ENCODE peak calls at places on chromosomes 3 and 15, in four cellular contexts. One of them, this sample, is unnamed.

GRCh38 chr15:39645138-39645975 is 64.5 kb downstream of the THBS1 start:
- DNase-seq in BJ: no peak
- DNase-seq in ovary: no peak
- DNase-seq in PC-9: no peak
- DNase-seq in this sample: no peak

GRCh38 chr3:159866201-159866746 is 122.4 kb upstream of the IL12A start:
- DNase-seq in ovary: no peak
- DNase-seq in BJ: no peak
- DNase-seq in PC-9: no peak
- DNase-seq in this sample: no peak

GRCh38 chr15:63803106-63803886 is 30.5 kb downstream of the HERC1 start:
- DNase-seq in BJ: no peak
- DNase-seq in ovary: no peak
- DNase-seq in PC-9: no peak
- DNase-seq in this sample: no peak

GRCh38 chr15:53716909-53717878 is 42.3 kb downstream of the WDR72 start:
- DNase-seq in PC-9: no peak
- DNase-seq in BJ: no peak
- DNase-seq in ovary: no peak
- DNase-seq in this sample: peak; percentile 13

GRCh38 chr3:139832998-139833397 is 102.0 kb upstream of the CLSTN2 start:
- DNase-seq in ovary: no peak
- DNase-seq in PC-9: no peak
- DNase-seq in BJ: no peak
- DNase-seq in this sample: peak; percentile 15

GRCh38 chr3:105351821-105352220 is 14.9 kb upstream of the ALCAM start:
- DNase-seq in ovary: no peak
- DNase-seq in BJ: no peak
- DNase-seq in PC-9: peak; percentile 76
- DNase-seq in this sample: no peak

GRCh38 chr15:51736069-51736468 is 1.4 kb downstream of the LYSMD2 start:
- DNase-seq in ovary: no peak
- DNase-seq in PC-9: no peak
- DNase-seq in BJ: no peak
- DNase-seq in this sample: no peak

GRCh38 chr3:59016930-59017616 is 32.8 kb downstream of the CFAP20DC start:
- DNase-seq in PC-9: no peak
- DNase-seq in BJ: no peak
- DNase-seq in ovary: no peak
- DNase-seq in this sample: no peak

GRCh38 chr15:59313703-59314332 is 58.9 kb downstream of the MYO1E start:
- DNase-seq in ovary: peak; percentile 51
- DNase-seq in PC-9: peak; percentile 73
- DNase-seq in BJ: no peak
- DNase-seq in this sample: peak; percentile 73

GRCh38 chr15:44798815-44799214 is 62.5 kb downstream of the TRIM69 start:
- DNase-seq in BJ: no peak
- DNase-seq in PC-9: no peak
- DNase-seq in ovary: no peak
- DNase-seq in this sample: peak; percentile 30

GRCh38 chr15:95826831-95827230 is 503.7 kb upstream of the NR2F2 start:
- DNase-seq in PC-9: no peak
- DNase-seq in ovary: no peak
- DNase-seq in BJ: no peak
- DNase-seq in this sample: peak; percentile 17

GRCh38 chr15:41796457-41796856 is 22.2 kb downstream of the MAPKBP1 start:
- DNase-seq in ovary: no peak
- DNase-seq in PC-9: no peak
- DNase-seq in BJ: peak; percentile 81
- DNase-seq in this sample: peak; percentile 48

GRCh38 chr15:34616613-34617012 is 33.2 kb upstream of the GOLGA8B start:
- DNase-seq in BJ: no peak
- DNase-seq in PC-9: no peak
- DNase-seq in ovary: no peak
- DNase-seq in this sample: peak; percentile 31

GRCh38 chr3:17638351-17638750 is 104.1 kb downstream of the TBC1D5 start:
- DNase-seq in PC-9: no peak
- DNase-seq in ovary: no peak
- DNase-seq in BJ: no peak
- DNase-seq in this sample: no peak

GRCh38 chr15:75235760-75236729 is 22.1 kb upstream of the GOLGA6C start:
- DNase-seq in PC-9: peak; percentile 28
- DNase-seq in BJ: no peak
- DNase-seq in ovary: no peak
- DNase-seq in this sample: no peak

GRCh38 chr3:55818485-55818884 is 331.4 kb upstream of the WNT5A start:
- DNase-seq in ovary: no peak
- DNase-seq in BJ: no peak
- DNase-seq in PC-9: no peak
- DNase-seq in this sample: no peak

GRCh38 chr15:59349715-59350420 is 22.8 kb downstream of the MYO1E start:
- DNase-seq in PC-9: peak; percentile 91
- DNase-seq in BJ: peak; percentile 69
- DNase-seq in ovary: no peak
- DNase-seq in this sample: peak; percentile 76

GRCh38 chr3:47650294-47650693 is 71.6 kb upstream of the CSPG5 start:
- DNase-seq in ovary: no peak
- DNase-seq in BJ: no peak
- DNase-seq in PC-9: no peak
- DNase-seq in this sample: no peak

GRCh38 chr3:47643092-47643491 is 64.4 kb upstream of the CSPG5 start:
- DNase-seq in PC-9: no peak
- DNase-seq in BJ: no peak
- DNase-seq in ovary: no peak
- DNase-seq in this sample: no peak

GRCh38 chr3:47647550-47647949 is 68.9 kb upstream of the CSPG5 start:
- DNase-seq in BJ: no peak
- DNase-seq in ovary: no peak
- DNase-seq in PC-9: no peak
- DNase-seq in this sample: no peak

GRCh38 chr3:47645551-47645950 is 66.9 kb upstream of the CSPG5 start:
- DNase-seq in BJ: no peak
- DNase-seq in PC-9: peak; percentile 40
- DNase-seq in ovary: no peak
- DNase-seq in this sample: no peak

DNA sequence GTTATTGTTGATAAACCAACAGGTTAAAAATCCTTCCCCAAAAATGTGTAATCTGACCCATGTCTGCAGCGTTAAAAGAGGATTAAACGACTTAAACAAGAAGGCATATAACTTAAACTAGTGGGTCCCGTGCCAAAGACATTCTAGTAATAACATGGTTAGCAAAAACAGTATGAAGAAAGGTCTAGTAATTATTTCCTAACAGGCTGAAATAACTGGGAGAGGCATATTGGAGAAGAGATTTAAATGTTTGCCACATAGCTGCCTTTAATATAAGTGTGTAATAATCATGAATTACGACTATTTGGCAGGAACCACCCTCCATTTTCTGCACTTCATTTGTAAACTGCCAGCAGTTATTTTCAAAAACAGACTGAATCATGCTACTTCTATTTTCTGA is 67.7 kb upstream of the CSPG5 start:
- DNase-seq in PC-9: no peak
- DNase-seq in ovary: no peak
- DNase-seq in BJ: peak; percentile 31
- DNase-seq in this sample: no peak
- H3K4me3 ChIP-seq in PC-9: no peak overlapping the region
- H3K4me3 ChIP-seq in ovary: no peak overlapping the region
- H3K4me3 ChIP-seq in BJ: no peak overlapping the region
- H3K4me3 ChIP-seq in this sample: no peak overlapping the region

GRCh38 chr3:98735761-98736269 is 27.3 kb upstream of the ST3GAL6 start:
- DNase-seq in BJ: no peak
- DNase-seq in ovary: no peak
- DNase-seq in PC-9: no peak
- DNase-seq in this sample: no peak

GRCh38 chr3:98734311-98734710 is 28.8 kb upstream of the ST3GAL6 start:
- DNase-seq in ovary: no peak
- DNase-seq in BJ: no peak
- DNase-seq in PC-9: no peak
- DNase-seq in this sample: no peak

GRCh38 chr3:98735296-98735695 is 27.8 kb upstream of the ST3GAL6 start:
- DNase-seq in ovary: no peak
- DNase-seq in BJ: no peak
- DNase-seq in PC-9: no peak
- DNase-seq in this sample: no peak

GRCh38 chr3:98733778-98734281 is 29.3 kb upstream of the ST3GAL6 start:
- DNase-seq in ovary: no peak
- DNase-seq in PC-9: no peak
- DNase-seq in BJ: no peak
- DNase-seq in this sample: peak; percentile 27

GRCh38 chr3:98734737-98735136 is 28.4 kb upstream of the ST3GAL6 start:
- DNase-seq in BJ: no peak
- DNase-seq in ovary: no peak
- DNase-seq in PC-9: no peak
- DNase-seq in this sample: no peak
- H3K4me3 ChIP-seq in BJ: no peak overlapping the region
- H3K4me3 ChIP-seq in ovary: no peak overlapping the region
- H3K4me3 ChIP-seq in PC-9: no peak overlapping the region
- H3K4me3 ChIP-seq in this sample: no peak overlapping the region

DNA sequence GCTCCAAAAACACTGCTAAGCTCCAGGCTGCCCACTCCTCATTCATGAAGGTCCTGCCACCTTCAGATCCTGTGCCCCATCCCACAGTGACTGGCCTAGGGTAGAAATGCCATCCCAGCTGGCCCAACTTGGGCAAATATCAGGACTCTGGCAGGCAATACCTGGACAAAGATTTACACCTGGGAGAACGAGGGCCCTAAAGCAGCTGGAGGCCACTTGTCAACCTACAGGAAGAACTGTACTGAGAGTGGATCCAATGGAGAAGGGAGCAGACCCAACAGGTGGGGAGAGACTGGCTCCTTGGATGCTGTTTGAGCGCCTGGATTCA is 57.1 kb upstream of the GATA2 start:
- DNase-seq in PC-9: no peak
- DNase-seq in BJ: no peak
- DNase-seq in ovary: no peak
- DNase-seq in this sample: no peak
- H3K4me3 ChIP-seq in PC-9: no peak overlapping the region
- H3K4me3 ChIP-seq in BJ: no peak overlapping the region
- H3K4me3 ChIP-seq in ovary: no peak overlapping the region
- H3K4me3 ChIP-seq in this sample: no peak overlapping the region

GRCh38 chr15:37109151-37109912 is 9.0 kb upstream of the MEIS2 start:
- DNase-seq in PC-9: no peak
- DNase-seq in ovary: no peak
- DNase-seq in BJ: no peak
- DNase-seq in this sample: no peak
- H3K4me3 ChIP-seq in PC-9: no peak overlapping the region
- H3K4me3 ChIP-seq in ovary: peak overlapping the region; percentile 51
- H3K4me3 ChIP-seq in BJ: no peak overlapping the region
- H3K4me3 ChIP-seq in this sample: peak overlapping the region; percentile 26

GRCh38 chr15:57494575-57494974 is 97.1 kb upstream of the MYZAP start:
- DNase-seq in BJ: no peak
- DNase-seq in ovary: no peak
- DNase-seq in PC-9: no peak
- DNase-seq in this sample: no peak
- H3K4me3 ChIP-seq in BJ: no peak overlapping the region
- H3K4me3 ChIP-seq in ovary: no peak overlapping the region
- H3K4me3 ChIP-seq in PC-9: no peak overlapping the region
- H3K4me3 ChIP-seq in this sample: no peak overlapping the region

GRCh38 chr15:47719730-47720129 is 2.4 kb downstream of the SEMA6D start:
- DNase-seq in PC-9: no peak
- DNase-seq in BJ: no peak
- DNase-seq in ovary: no peak
- DNase-seq in this sample: no peak

GRCh38 chr15:47717036-47717611 is at the start of gene SEMA6D:
- DNase-seq in PC-9: no peak
- DNase-seq in BJ: peak; percentile 27
- DNase-seq in ovary: peak; percentile 84
- DNase-seq in this sample: peak; percentile 84

GRCh38 chr15:47718474-47719440 is 1.5 kb downstream of the SEMA6D start:
- DNase-seq in BJ: no peak
- DNase-seq in PC-9: no peak
- DNase-seq in ovary: peak; percentile 54
- DNase-seq in this sample: peak; percentile 44

GRCh38 chr15:47715402-47715801 is 1.9 kb upstream of the SEMA6D start:
- DNase-seq in ovary: no peak
- DNase-seq in PC-9: no peak
- DNase-seq in BJ: no peak
- DNase-seq in this sample: no peak

DNA sequence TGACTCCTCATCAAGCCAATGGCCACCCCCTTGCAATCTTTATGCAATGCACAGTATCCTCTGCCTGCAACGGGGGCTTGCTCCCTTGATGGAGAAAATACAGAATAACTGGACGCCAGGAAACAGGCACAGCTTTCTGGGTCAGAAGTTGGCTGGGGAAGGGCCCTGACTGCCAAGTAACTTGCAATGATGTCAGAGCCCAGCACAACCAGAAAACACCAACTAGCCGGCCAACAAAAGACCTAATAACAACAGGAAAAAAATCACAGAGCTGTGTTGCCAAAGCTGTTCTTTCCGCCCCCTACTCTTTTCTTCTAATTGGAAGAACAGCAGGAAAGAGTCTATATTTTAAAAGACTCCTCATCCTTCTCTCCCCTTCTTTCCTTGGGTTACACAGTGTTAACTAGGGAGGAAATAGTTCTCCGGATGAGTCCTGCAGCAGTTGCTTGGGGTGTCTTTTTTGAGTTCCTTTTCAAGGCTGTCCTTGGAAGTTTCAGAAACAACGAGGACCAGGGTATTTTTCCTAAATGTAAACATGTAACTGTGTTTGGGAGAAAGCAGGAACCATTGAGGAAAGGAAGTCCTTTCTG is 1.4 kb upstream of the SEMA6D start:
- DNase-seq in ovary: peak; percentile 70
- DNase-seq in BJ: no peak
- DNase-seq in PC-9: no peak
- DNase-seq in this sample: no peak
- H3K4me3 ChIP-seq in ovary: no peak overlapping the region
- H3K4me3 ChIP-seq in BJ: no peak overlapping the region
- H3K4me3 ChIP-seq in PC-9: no peak overlapping the region
- H3K4me3 ChIP-seq in this sample: no peak overlapping the region